ENCODE peak calls at places on chromosomes 2 and 18, in four cellular contexts. One of them, this sample, is unnamed.

GRCh38 chr2:105910497-105911238 is 166.0 kb downstream of the NCK2 start:
- DNase-seq in H1: no peak
- DNase-seq in mesendoderm: no peak
- DNase-seq in H9: no peak
- DNase-seq in this sample: no peak

GRCh38 chr2:100957971-100958653 is 44.0 kb upstream of the RPL31 start:
- DNase-seq in H1: no peak
- DNase-seq in H9: no peak
- DNase-seq in mesendoderm: no peak
- DNase-seq in this sample: peak; percentile 84

GRCh38 chr18:23918395-23919032 is 96.0 kb upstream of the TTC39C start:
- DNase-seq in mesendoderm: peak; percentile 94
- DNase-seq in H1: peak; percentile 90
- DNase-seq in H9: peak; percentile 79
- DNase-seq in this sample: peak; percentile 56

GRCh38 chr2:85648619-85649018 is 19.4 kb downstream of the SFTPB start:
- DNase-seq in H9: no peak
- DNase-seq in mesendoderm: peak; percentile 45
- DNase-seq in H1: no peak
- DNase-seq in this sample: peak; percentile 70

GRCh38 chr2:130874512-130874911 is 37.8 kb downstream of the ARHGEF4 start:
- DNase-seq in H9: no peak
- DNase-seq in H1: no peak
- DNase-seq in mesendoderm: no peak
- DNase-seq in this sample: no peak

GRCh38 chr18:7221424-7222155 is 9.3 kb upstream of the LRRC30 start:
- DNase-seq in H9: peak; percentile 89
- DNase-seq in H1: peak; percentile 59
- DNase-seq in mesendoderm: peak; percentile 97
- DNase-seq in this sample: peak; percentile 69

GRCh38 chr2:5987117-5987787 is 295.1 kb downstream of the SOX11 start:
- DNase-seq in mesendoderm: no peak
- DNase-seq in H1: no peak
- DNase-seq in H9: no peak
- DNase-seq in this sample: no peak

GRCh38 chr2:159922563-159922962 is 124.6 kb upstream of the CD302 start:
- DNase-seq in H1: no peak
- DNase-seq in mesendoderm: no peak
- DNase-seq in H9: no peak
- DNase-seq in this sample: no peak

GRCh38 chr18:59954746-59955145 is 55.0 kb downstream of the PMAIP1 start:
- DNase-seq in H9: no peak
- DNase-seq in H1: no peak
- DNase-seq in mesendoderm: no peak
- DNase-seq in this sample: peak; percentile 77

GRCh38 chr2:47061989-47062678 is 93.0 kb downstream of the STPG4 start:
- DNase-seq in mesendoderm: no peak
- DNase-seq in H1: no peak
- DNase-seq in H9: no peak
- DNase-seq in this sample: no peak

GRCh38 chr2:48952614-48953013 is 197.1 kb upstream of the LHCGR start:
- DNase-seq in H1: no peak
- DNase-seq in mesendoderm: no peak
- DNase-seq in H9: no peak
- DNase-seq in this sample: no peak
- H4K5ac ChIP-seq in H1: no peak overlapping the region
- H4K5ac ChIP-seq in mesendoderm: no peak overlapping the region
- H4K5ac ChIP-seq in H9: no peak overlapping the region
- H4K5ac ChIP-seq in this sample: no peak overlapping the region

GRCh38 chr2:20480913-20481312 is 34.0 kb downstream of the RHOB start:
- DNase-seq in H1: no peak
- DNase-seq in H9: no peak
- DNase-seq in mesendoderm: no peak
- DNase-seq in this sample: no peak

GRCh38 chr2:20483496-20483895 is 36.6 kb downstream of the RHOB start:
- DNase-seq in H9: no peak
- DNase-seq in mesendoderm: no peak
- DNase-seq in H1: no peak
- DNase-seq in this sample: no peak

GRCh38 chr2:20482711-20483110 is 35.8 kb downstream of the RHOB start:
- DNase-seq in H1: no peak
- DNase-seq in mesendoderm: no peak
- DNase-seq in H9: no peak
- DNase-seq in this sample: no peak

GRCh38 chr2:20479835-20480234 is 33.0 kb downstream of the RHOB start:
- DNase-seq in H1: no peak
- DNase-seq in H9: no peak
- DNase-seq in mesendoderm: no peak
- DNase-seq in this sample: no peak

DNA sequence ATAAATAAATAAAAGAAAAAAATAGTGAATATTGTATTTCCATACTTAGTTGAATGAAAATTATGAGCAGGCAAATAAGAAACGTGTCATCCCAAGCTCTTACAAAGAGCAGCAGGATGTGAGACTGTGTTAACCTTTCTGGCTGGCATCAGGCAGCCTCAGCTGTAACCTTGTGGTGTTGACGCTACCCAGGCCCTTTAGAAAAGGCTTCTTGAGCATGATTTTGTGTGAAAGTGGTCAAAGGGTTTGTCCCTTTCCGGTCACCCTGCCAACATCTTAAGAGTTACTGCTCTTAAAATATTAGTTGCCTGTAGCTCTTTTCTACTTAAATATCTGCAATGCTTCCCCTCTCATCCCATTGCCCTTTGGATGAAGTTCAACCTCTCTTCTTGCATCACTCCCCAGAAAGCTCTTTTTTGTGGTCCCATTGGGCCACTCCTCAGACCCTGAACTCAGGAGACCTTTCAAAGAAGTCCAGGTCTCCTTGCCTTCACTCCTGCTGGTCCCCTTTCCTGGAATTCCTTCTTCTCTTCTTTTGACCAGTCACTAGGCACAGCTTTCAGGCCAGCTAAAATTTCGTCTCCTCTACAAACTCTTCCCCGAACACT is 35.0 kb downstream of the RHOB start:
- DNase-seq in H1: no peak
- DNase-seq in mesendoderm: no peak
- DNase-seq in H9: no peak
- DNase-seq in this sample: no peak
- H3K27ac ChIP-seq in H1: no peak overlapping the region
- H3K27ac ChIP-seq in mesendoderm: no peak overlapping the region
- H3K27ac ChIP-seq in H9: no peak overlapping the region
- H3K27ac ChIP-seq in this sample: no peak overlapping the region

DNA sequence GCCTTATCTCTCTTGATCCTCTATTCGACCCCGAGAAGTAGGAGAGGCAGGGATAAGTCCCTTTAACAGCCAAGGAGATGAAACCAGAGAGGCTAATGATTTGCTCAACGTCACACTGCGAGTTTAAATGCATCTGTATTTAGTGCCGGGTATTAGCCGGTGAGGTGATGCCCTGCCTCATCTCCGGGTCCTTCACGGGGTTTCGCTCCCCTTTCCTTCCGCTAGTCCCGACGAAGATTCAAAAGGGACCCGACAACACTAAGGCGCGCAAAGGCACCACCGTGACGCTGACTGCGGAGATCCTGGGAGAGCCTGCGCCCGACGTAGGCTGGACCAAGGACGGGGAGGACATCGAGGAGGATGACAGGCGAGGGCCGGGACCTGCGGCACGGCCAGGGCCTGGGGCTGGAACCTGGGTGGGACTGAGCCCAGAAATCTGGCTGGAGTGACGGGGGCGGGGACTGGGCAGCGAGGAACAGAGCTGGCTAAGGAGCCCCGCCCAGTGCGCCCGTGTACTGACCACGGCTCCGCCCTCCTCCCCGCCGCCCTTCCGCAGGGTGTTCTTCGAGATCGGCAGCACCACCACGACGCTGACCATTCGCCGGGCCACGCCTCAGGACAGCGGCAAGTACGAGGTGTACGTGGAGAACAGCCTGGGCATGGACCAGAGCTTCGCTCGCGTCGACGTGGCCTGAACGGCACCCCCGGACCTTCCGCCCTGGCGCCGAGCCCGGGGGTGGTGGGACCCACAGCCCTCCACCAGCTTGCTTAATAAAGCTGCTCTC is 1.0 kb upstream of the GMPPA start:
- DNase-seq in H1: peak; percentile 76
- DNase-seq in mesendoderm: no peak
- DNase-seq in H9: peak; percentile 76
- DNase-seq in this sample: peak; percentile 74
- H3K9ac ChIP-seq in H1: no peak overlapping the region
- H3K9ac ChIP-seq in mesendoderm: peak overlapping the region; percentile 61
- H3K9ac ChIP-seq in H9: no peak overlapping the region
- H3K9ac ChIP-seq in this sample: peak overlapping the region; percentile 82

GRCh38 chr2:127044165-127044718 is 62.7 kb downstream of the BIN1 start:
- DNase-seq in mesendoderm: no peak
- DNase-seq in H1: no peak
- DNase-seq in H9: no peak
- DNase-seq in this sample: no peak

GRCh38 chr2:127044977-127045654 is 61.8 kb downstream of the BIN1 start:
- DNase-seq in H1: peak; percentile 35
- DNase-seq in H9: no peak
- DNase-seq in mesendoderm: no peak
- DNase-seq in this sample: no peak

GRCh38 chr2:127046579-127046978 is 60.4 kb downstream of the BIN1 start:
- DNase-seq in H1: peak; percentile 42
- DNase-seq in H9: peak; percentile 22
- DNase-seq in mesendoderm: no peak
- DNase-seq in this sample: no peak

GRCh38 chr2:127047054-127047453 is 59.9 kb downstream of the BIN1 start:
- DNase-seq in H9: peak; percentile 21
- DNase-seq in mesendoderm: no peak
- DNase-seq in H1: peak; percentile 38
- DNase-seq in this sample: no peak

GRCh38 chr2:127045792-127046501 is 61.0 kb downstream of the BIN1 start:
- DNase-seq in mesendoderm: no peak
- DNase-seq in H1: peak; percentile 44
- DNase-seq in H9: peak; percentile 24
- DNase-seq in this sample: no peak
- H4K5ac ChIP-seq in mesendoderm: no peak overlapping the region
- H4K5ac ChIP-seq in H1: no peak overlapping the region
- H4K5ac ChIP-seq in H9: no peak overlapping the region
- H4K5ac ChIP-seq in this sample: no peak overlapping the region

GRCh38 chr2:176138526-176139169 is 9.1 kb downstream of the HOXD8 start:
- DNase-seq in mesendoderm: no peak
- DNase-seq in H1: peak; percentile 38
- DNase-seq in H9: peak; percentile 29
- DNase-seq in this sample: no peak

GRCh38 chr2:176140520-176141317 is 10.6 kb upstream of the HOXD4 start:
- DNase-seq in H9: peak; percentile 88
- DNase-seq in mesendoderm: peak; percentile 86
- DNase-seq in H1: peak; percentile 92
- DNase-seq in this sample: peak; percentile 46

GRCh38 chr2:176139621-176140020 is 10.1 kb downstream of the HOXD8 start:
- DNase-seq in mesendoderm: no peak
- DNase-seq in H9: peak; percentile 25
- DNase-seq in H1: no peak
- DNase-seq in this sample: no peak

GRCh38 chr2:176139170-176139611 is 9.7 kb downstream of the HOXD8 start:
- DNase-seq in H9: peak; percentile 25
- DNase-seq in H1: peak; percentile 37
- DNase-seq in mesendoderm: no peak
- DNase-seq in this sample: no peak

GRCh38 chr2:176140130-176140519 is 10.6 kb downstream of the HOXD8 start:
- DNase-seq in mesendoderm: no peak
- DNase-seq in H1: no peak
- DNase-seq in H9: no peak
- DNase-seq in this sample: no peak
- H3K27ac ChIP-seq in mesendoderm: no peak overlapping the region
- H3K27ac ChIP-seq in H1: no peak overlapping the region
- H3K27ac ChIP-seq in H9: no peak overlapping the region
- H3K27ac ChIP-seq in this sample: no peak overlapping the region

GRCh38 chr2:206642075-206643025 is at the start of gene FAM237A:
- DNase-seq in H1: peak; percentile 78
- DNase-seq in mesendoderm: peak; percentile 82
- DNase-seq in H9: peak; percentile 61
- DNase-seq in this sample: peak; percentile 57
- H3K9ac ChIP-seq in H1: no peak within 1 kb of the TSS
- H3K9ac ChIP-seq in mesendoderm: no peak within 1 kb of the TSS
- H3K9ac ChIP-seq in H9: no peak within 1 kb of the TSS
- H3K9ac ChIP-seq in this sample: no peak within 1 kb of the TSS

DNA sequence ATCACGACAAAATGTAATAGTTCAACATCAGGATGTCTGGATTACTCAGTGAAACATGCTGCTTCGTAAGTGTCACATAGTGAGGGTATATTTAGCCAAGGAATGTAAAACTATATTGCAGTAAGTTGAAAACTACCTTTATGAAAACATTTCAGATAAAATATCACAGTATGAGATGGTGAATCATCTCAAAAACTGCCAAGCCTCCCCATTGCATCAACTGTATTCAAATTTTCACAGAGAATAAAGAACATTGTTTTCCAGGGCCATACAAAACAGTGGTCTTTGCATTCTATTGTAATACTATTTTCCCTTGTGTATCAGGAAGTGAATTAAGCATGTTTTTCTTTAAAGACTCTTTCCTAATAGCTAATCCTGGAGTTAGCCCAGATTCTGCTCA is 47.6 kb upstream of the MSTN start:
- DNase-seq in mesendoderm: no peak
- DNase-seq in H9: no peak
- DNase-seq in H1: no peak
- DNase-seq in this sample: peak; percentile 51
- H4K5ac ChIP-seq in mesendoderm: no peak overlapping the region
- H4K5ac ChIP-seq in H9: no peak overlapping the region
- H4K5ac ChIP-seq in H1: no peak overlapping the region
- H4K5ac ChIP-seq in this sample: no peak overlapping the region